ENCODE peak calls at places on chromosome 7, in four cellular contexts. One of them, this sample, is unnamed.

GRCh38 chr7:79286181-79286580 is 167.3 kb downstream of the MAGI2 start:
- DNase-seq in fibroblast of lung: no peak
- DNase-seq in A549: no peak
- DNase-seq in body of pancreas: no peak
- DNase-seq in this sample: no peak

GRCh38 chr7:123352226-123352550 is 152.4 kb upstream of the SLC13A1 start:
- DNase-seq in fibroblast of lung: no peak
- DNase-seq in A549: no peak
- DNase-seq in body of pancreas: no peak
- DNase-seq in this sample: no peak

GRCh38 chr7:155052982-155053381 is 17.1 kb upstream of the HTR5A start:
- DNase-seq in fibroblast of lung: no peak
- DNase-seq in A549: no peak
- DNase-seq in body of pancreas: no peak
- DNase-seq in this sample: no peak

GRCh38 chr7:22387583-22387982 is 30.6 kb upstream of the RAPGEF5 start:
- DNase-seq in fibroblast of lung: peak
- DNase-seq in A549: no peak
- DNase-seq in body of pancreas: no peak
- DNase-seq in this sample: peak

GRCh38 chr7:134888141-134888740 is 98.1 kb upstream of the AGBL3 start:
- DNase-seq in fibroblast of lung: no peak
- DNase-seq in A549: no peak
- DNase-seq in body of pancreas: no peak
- DNase-seq in this sample: no peak

GRCh38 chr7:133853706-133854276 is 273.3 kb upstream of the LRGUK start:
- DNase-seq in fibroblast of lung: peak
- DNase-seq in A549: peak
- DNase-seq in body of pancreas: peak
- DNase-seq in this sample: peak

GRCh38 chr7:75033826-75034225 is 39.8 kb downstream of the RCC1L start:
- DNase-seq in fibroblast of lung: no peak
- DNase-seq in A549: no peak
- DNase-seq in body of pancreas: no peak
- DNase-seq in this sample: no peak

GRCh38 chr7:29091722-29092121 is 54.6 kb downstream of the CPVL start:
- DNase-seq in fibroblast of lung: peak
- DNase-seq in A549: no peak
- DNase-seq in body of pancreas: no peak
- DNase-seq in this sample: peak

GRCh38 chr7:149856-150636 is 42.3 kb upstream of the FAM20C start:
- DNase-seq in fibroblast of lung: no peak
- DNase-seq in A549: no peak
- DNase-seq in body of pancreas: peak
- DNase-seq in this sample: peak

GRCh38 chr7:158398750-158399149 is 188.9 kb downstream of the PTPRN2 start:
- DNase-seq in fibroblast of lung: no peak
- DNase-seq in A549: no peak
- DNase-seq in body of pancreas: no peak
- DNase-seq in this sample: no peak
- H3K4me3 ChIP-seq in fibroblast of lung: no peak
- H3K4me3 ChIP-seq in A549: no peak
- H3K4me3 ChIP-seq in body of pancreas: no peak
- H3K4me3 ChIP-seq in this sample: no peak

DNA sequence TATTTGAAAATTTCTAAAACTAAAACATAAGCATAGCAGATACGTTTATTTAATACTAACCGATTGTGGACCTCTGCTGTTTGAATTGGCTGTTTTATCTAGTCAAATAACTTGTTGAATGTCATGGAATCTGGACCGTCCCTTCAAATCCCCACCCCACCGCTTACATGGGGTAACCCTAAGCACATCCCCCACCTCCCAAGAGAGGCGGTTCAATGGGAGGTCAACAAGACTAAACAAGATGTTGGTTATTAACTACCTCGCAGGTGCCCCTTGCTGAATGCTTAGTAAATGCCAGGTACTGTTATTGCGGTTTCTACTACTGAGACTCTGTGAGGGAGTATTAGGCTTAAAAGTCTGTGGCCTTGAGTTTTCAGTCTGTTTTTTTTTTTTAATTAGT is 70.9 kb downstream of the DAGLB start:
- DNase-seq in fibroblast of lung: no peak
- DNase-seq in A549: no peak
- DNase-seq in body of pancreas: no peak
- DNase-seq in this sample: no peak
- H3K4me3 ChIP-seq in fibroblast of lung: peak
- H3K4me3 ChIP-seq in A549: peak
- H3K4me3 ChIP-seq in body of pancreas: no peak
- H3K4me3 ChIP-seq in this sample: peak

GRCh38 chr7:92782236-92782635 is 54.1 kb downstream of the CDK6 start:
- DNase-seq in fibroblast of lung: no peak
- DNase-seq in A549: no peak
- DNase-seq in body of pancreas: no peak
- DNase-seq in this sample: no peak

GRCh38 chr7:92782855-92783254 is 53.5 kb downstream of the CDK6 start:
- DNase-seq in fibroblast of lung: no peak
- DNase-seq in A549: no peak
- DNase-seq in body of pancreas: no peak
- DNase-seq in this sample: no peak

GRCh38 chr7:92783260-92783911 is 53.0 kb downstream of the CDK6 start:
- DNase-seq in fibroblast of lung: no peak
- DNase-seq in A549: no peak
- DNase-seq in body of pancreas: no peak
- DNase-seq in this sample: no peak

GRCh38 chr7:92785923-92786322 is 50.5 kb downstream of the CDK6 start:
- DNase-seq in fibroblast of lung: peak
- DNase-seq in A549: no peak
- DNase-seq in body of pancreas: no peak
- DNase-seq in this sample: peak

GRCh38 chr7:92784935-92785334 is 51.4 kb downstream of the CDK6 start:
- DNase-seq in fibroblast of lung: no peak
- DNase-seq in A549: no peak
- DNase-seq in body of pancreas: no peak
- DNase-seq in this sample: no peak
- H3K4me3 ChIP-seq in fibroblast of lung: no peak
- H3K4me3 ChIP-seq in A549: no peak
- H3K4me3 ChIP-seq in body of pancreas: no peak
- H3K4me3 ChIP-seq in this sample: no peak

DNA sequence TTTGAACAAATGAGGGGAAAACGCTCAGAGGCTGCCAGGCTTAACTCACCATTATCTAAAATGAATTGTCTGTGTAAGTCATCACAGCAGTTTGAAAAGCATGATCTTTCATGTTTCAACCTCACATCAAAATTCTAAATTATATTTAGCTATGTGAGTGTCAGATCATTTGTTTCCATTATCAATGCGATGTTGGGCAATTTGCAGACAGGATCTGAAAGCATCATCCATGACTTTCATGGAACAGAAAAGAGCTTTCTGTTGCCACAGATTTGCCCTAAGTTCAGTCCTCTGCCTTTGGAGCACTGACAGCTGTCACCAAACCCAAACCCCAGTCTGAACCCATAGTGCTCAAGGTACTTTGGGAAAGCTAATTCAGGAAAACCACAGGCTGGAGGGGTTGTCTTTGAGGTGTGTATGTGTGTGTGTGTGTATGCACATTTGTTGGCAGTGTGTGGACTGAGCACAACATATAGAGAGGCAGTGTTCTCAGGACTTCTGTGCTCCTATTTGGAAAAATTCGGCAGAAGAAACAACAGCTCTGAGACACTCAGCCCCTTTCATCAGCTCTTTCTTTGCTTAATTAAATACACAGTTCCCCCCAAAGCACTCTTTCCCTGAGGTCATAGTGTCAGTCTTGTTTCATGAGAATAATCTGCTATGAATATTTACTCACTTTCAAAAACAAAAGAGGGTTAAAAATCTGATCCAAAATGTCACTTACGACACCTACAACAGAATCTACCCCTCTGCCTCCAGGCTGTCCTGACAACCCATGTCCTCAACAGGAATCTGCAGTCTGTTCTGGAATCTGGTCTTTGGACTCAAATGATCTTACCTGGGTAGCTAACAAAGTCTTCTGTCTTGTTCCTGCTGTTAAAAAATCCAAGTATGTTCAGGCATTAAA is 188.5 kb upstream of the KLF14 start:
- DNase-seq in fibroblast of lung: no peak
- DNase-seq in A549: no peak
- DNase-seq in body of pancreas: no peak
- DNase-seq in this sample: no peak
- H3K4me3 ChIP-seq in fibroblast of lung: no peak
- H3K4me3 ChIP-seq in A549: peak
- H3K4me3 ChIP-seq in body of pancreas: no peak
- H3K4me3 ChIP-seq in this sample: no peak

DNA sequence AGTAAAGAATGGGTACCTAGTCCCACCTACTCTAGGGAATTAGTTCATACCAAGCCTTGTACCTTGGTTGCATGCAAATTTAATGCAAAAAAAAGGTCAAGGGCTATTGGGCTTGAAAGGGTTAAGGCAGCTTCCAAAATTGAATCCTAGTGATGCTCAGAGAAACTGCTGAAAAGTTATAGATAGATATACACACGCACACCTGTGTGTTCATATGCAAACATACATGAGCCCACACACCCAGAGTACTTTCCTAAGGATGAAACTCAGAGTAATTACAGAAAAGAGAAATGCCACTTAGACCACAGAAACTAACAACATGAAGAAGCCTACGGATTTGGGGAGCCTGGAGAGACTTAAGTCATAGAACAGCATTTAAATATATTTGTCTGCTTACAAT is 1.5 kb downstream of the SLC25A13 start:
- DNase-seq in fibroblast of lung: no peak
- DNase-seq in A549: no peak
- DNase-seq in body of pancreas: no peak
- DNase-seq in this sample: no peak
- H3K4me3 ChIP-seq in fibroblast of lung: no peak
- H3K4me3 ChIP-seq in A549: peak
- H3K4me3 ChIP-seq in body of pancreas: no peak
- H3K4me3 ChIP-seq in this sample: peak